ENCODE peak calls at places on chromosome 22, in ten cellular contexts. P, E, W, B, Q, G, U, L, M and I are unnamed samples.
A peak's percentile ranks its signal among the peaks of the same experiment; 100 is the strongest.

GRCh38 chr22:39530692-39531331 is 1.7 kb downstream of the RPS19BP1 start:
- DNase-seq in B (peak; percentile 54), G (peak; percentile 65), Q (no peak), U (no peak), P (peak; percentile 17), M (peak; percentile 67), L (no peak), W (no peak), E (peak; percentile 45), I (peak; percentile 39)

GRCh38 chr22:49904040-49904369 is 14.2 kb downstream of the ALG12 start:
- DNase-seq in P (no peak), B (no peak), G (no peak), W (no peak), L (no peak), U (no peak), Q (no peak), E (no peak), M (no peak), I (no peak)

GRCh38 chr22:29312218-29313125 is 3.0 kb downstream of the RASL10A start:
- DNase-seq in P (no peak), U (no peak), B (no peak), Q (no peak), M (no peak), L (no peak), W (no peak), E (no peak), G (no peak), I (no peak)

GRCh38 chr22:40028098-40028425 is 33.3 kb downstream of the FAM83F start:
- DNase-seq in W (no peak), B (no peak), P (no peak), U (no peak), M (no peak), Q (no peak), E (no peak), G (no peak), L (no peak), I (no peak)

GRCh38 chr22:46171940-46172339 is 21.6 kb downstream of the PPARA start:
- DNase-seq in P (no peak), W (no peak), U (peak; percentile 60), G (peak; percentile 77), Q (no peak), B (peak; percentile 77), L (no peak), E (peak; percentile 75), M (no peak), I (no peak)

GRCh38 chr22:31185056-31185455 is 25.1 kb downstream of the RNF185 start:
- DNase-seq in M (no peak), E (peak; percentile 12), W (no peak), B (no peak), L (no peak), U (no peak), Q (no peak), G (no peak), P (no peak), I (no peak)

GRCh38 chr22:30943368-30943767 is 25.2 kb downstream of the MORC2 start:
- DNase-seq in Q (peak; percentile 59), U (no peak), M (no peak), P (no peak), G (no peak), L (no peak), W (peak; percentile 40), B (no peak), E (no peak), I (no peak)

GRCh38 chr22:45335854-45336492 is 26.2 kb downstream of the FAM118A start:
- DNase-seq in Q (no peak), W (no peak), M (no peak), U (no peak), G (no peak), L (no peak), B (no peak), P (no peak), E (no peak), I (no peak)

GRCh38 chr22:44089717-44090570 is 65.8 kb downstream of the PARVB start:
- DNase-seq in M (no peak), E (no peak), P (no peak), W (no peak), B (no peak), U (no peak), L (no peak), G (no peak), Q (no peak), I (no peak)

GRCh38 chr22:35638408-35638807 is 9.8 kb upstream of the APOL6 start:
- DNase-seq in E (no peak), P (no peak), Q (no peak), U (no peak), B (peak; percentile 67), M (peak; percentile 83), G (no peak), W (no peak), L (peak; percentile 10), I (no peak)